ENCODE peak calls at places on chromosome 10, in four cellular contexts. One of them, this sample, is unnamed.

GRCh38 chr10:132855889-132856288 is 69.9 kb upstream of the NKX6-2 start:
- DNase-seq in WTC11: peak
- DNase-seq in K562: no peak
- DNase-seq in SK-N-SH: no peak
- DNase-seq in this sample: no peak

GRCh38 chr10:110216240-110216639 is 8.8 kb downstream of the MXI1 start:
- DNase-seq in SK-N-SH: no peak
- DNase-seq in WTC11: no peak
- DNase-seq in K562: no peak
- DNase-seq in this sample: no peak

GRCh38 chr10:121573541-121573941 is 24.7 kb downstream of the FGFR2 start:
- DNase-seq in K562: no peak
- DNase-seq in WTC11: no peak
- DNase-seq in SK-N-SH: no peak
- DNase-seq in this sample: no peak

GRCh38 chr10:113076949-113077348 is 126.9 kb downstream of the TCF7L2 start:
- DNase-seq in SK-N-SH: no peak
- DNase-seq in K562: no peak
- DNase-seq in WTC11: no peak
- DNase-seq in this sample: no peak

GRCh38 chr10:27911645-27912044 is 87.2 kb downstream of the ODAD2 start:
- DNase-seq in SK-N-SH: no peak
- DNase-seq in K562: no peak
- DNase-seq in WTC11: peak
- DNase-seq in this sample: no peak

GRCh38 chr10:95547791-95548435 is 13.3 kb downstream of the SORBS1 start:
- DNase-seq in K562: no peak
- DNase-seq in WTC11: no peak
- DNase-seq in SK-N-SH: no peak
- DNase-seq in this sample: no peak

GRCh38 chr10:86363184-86363832 is 3.3 kb downstream of the GRID1 start:
- DNase-seq in K562: peak
- DNase-seq in SK-N-SH: no peak
- DNase-seq in WTC11: peak
- DNase-seq in this sample: no peak

GRCh38 chr10:76878514-76878913 is 759.1 kb downstream of the KCNMA1 start:
- DNase-seq in SK-N-SH: no peak
- DNase-seq in WTC11: no peak
- DNase-seq in K562: no peak
- DNase-seq in this sample: no peak

GRCh38 chr10:62046522-62047239 is 145.2 kb downstream of the ARID5B start:
- DNase-seq in K562: no peak
- DNase-seq in WTC11: no peak
- DNase-seq in SK-N-SH: no peak
- DNase-seq in this sample: peak

GRCh38 chr10:36385693-36386092 is 739.7 kb upstream of the ANKRD30A start:
- DNase-seq in SK-N-SH: no peak
- DNase-seq in K562: no peak
- DNase-seq in WTC11: no peak
- DNase-seq in this sample: no peak

GRCh38 chr10:49089789-49090595 is 25.3 kb downstream of the VSTM4 start:
- DNase-seq in WTC11: no peak
- DNase-seq in K562: no peak
- DNase-seq in SK-N-SH: no peak
- DNase-seq in this sample: no peak

GRCh38 chr10:87850742-87851205 is 12.6 kb downstream of the KLLN start:
- DNase-seq in SK-N-SH: peak
- DNase-seq in WTC11: peak
- DNase-seq in K562: peak
- DNase-seq in this sample: peak

GRCh38 chr10:71255540-71255816 is 43.1 kb downstream of the UNC5B start:
- DNase-seq in SK-N-SH: no peak
- DNase-seq in WTC11: no peak
- DNase-seq in K562: no peak
- DNase-seq in this sample: no peak

GRCh38 chr10:93080350-93081046 is 6.8 kb downstream of the CYP26A1 start:
- DNase-seq in SK-N-SH: peak
- DNase-seq in WTC11: peak
- DNase-seq in K562: peak
- DNase-seq in this sample: peak

GRCh38 chr10:37754538-37755323 is 102.7 kb downstream of the ZNF248 start:
- DNase-seq in K562: peak
- DNase-seq in SK-N-SH: peak
- DNase-seq in WTC11: peak
- DNase-seq in this sample: peak

GRCh38 chr10:99395750-99396445 is 34.5 kb downstream of the GOT1 start:
- DNase-seq in WTC11: no peak
- DNase-seq in SK-N-SH: no peak
- DNase-seq in K562: no peak
- DNase-seq in this sample: peak

GRCh38 chr10:133132711-133133291 is 27.2 kb upstream of the KNDC1 start:
- DNase-seq in K562: no peak
- DNase-seq in WTC11: no peak
- DNase-seq in SK-N-SH: peak
- DNase-seq in this sample: no peak

GRCh38 chr10:104580321-104580720 is 60.8 kb upstream of the SORCS3 start:
- DNase-seq in WTC11: no peak
- DNase-seq in SK-N-SH: no peak
- DNase-seq in K562: no peak
- DNase-seq in this sample: no peak

GRCh38 chr10:20744851-20745250 is 152.3 kb downstream of the NEBL start:
- DNase-seq in WTC11: no peak
- DNase-seq in K562: no peak
- DNase-seq in SK-N-SH: no peak
- DNase-seq in this sample: no peak

GRCh38 chr10:124592736-124593430 is 131.3 kb downstream of the LHPP start:
- DNase-seq in SK-N-SH: no peak
- DNase-seq in K562: no peak
- DNase-seq in WTC11: no peak
- DNase-seq in this sample: no peak

GRCh38 chr10:35386594-35387174 is 50.4 kb downstream of the CCNY start:
- DNase-seq in K562: peak
- DNase-seq in WTC11: no peak
- DNase-seq in SK-N-SH: peak
- DNase-seq in this sample: peak

GRCh38 chr10:114389429-114389828 is 14.9 kb downstream of the AFAP1L2 start:
- DNase-seq in WTC11: no peak
- DNase-seq in K562: no peak
- DNase-seq in SK-N-SH: no peak
- DNase-seq in this sample: no peak

GRCh38 chr10:96974348-96974747 is 142.2 kb downstream of the LCOR start:
- DNase-seq in WTC11: no peak
- DNase-seq in SK-N-SH: peak
- DNase-seq in K562: no peak
- DNase-seq in this sample: no peak
- TF ChIP-seq FOXJ3 in WTC11: no peak
- TF ChIP-seq FOXJ3 in SK-N-SH: no peak
- TF ChIP-seq FOXJ3 in K562: no peak
- TF ChIP-seq FOXJ3 in this sample: no peak

GRCh38 chr10:32142646-32143045 is 86.4 kb upstream of the KIF5B start:
- DNase-seq in WTC11: no peak
- DNase-seq in SK-N-SH: no peak
- DNase-seq in K562: no peak
- DNase-seq in this sample: no peak
- TF ChIP-seq FOXJ3 in WTC11: no peak
- TF ChIP-seq FOXJ3 in SK-N-SH: no peak
- TF ChIP-seq FOXJ3 in K562: no peak
- TF ChIP-seq FOXJ3 in this sample: no peak

GRCh38 chr10:42874713-42875387 is 92.3 kb downstream of the BMS1 start:
- DNase-seq in WTC11: no peak
- DNase-seq in SK-N-SH: no peak
- DNase-seq in K562: no peak
- DNase-seq in this sample: no peak
- TF ChIP-seq FOXJ3 in WTC11: no peak
- TF ChIP-seq FOXJ3 in SK-N-SH: no peak
- TF ChIP-seq FOXJ3 in K562: no peak
- TF ChIP-seq FOXJ3 in this sample: no peak

DNA sequence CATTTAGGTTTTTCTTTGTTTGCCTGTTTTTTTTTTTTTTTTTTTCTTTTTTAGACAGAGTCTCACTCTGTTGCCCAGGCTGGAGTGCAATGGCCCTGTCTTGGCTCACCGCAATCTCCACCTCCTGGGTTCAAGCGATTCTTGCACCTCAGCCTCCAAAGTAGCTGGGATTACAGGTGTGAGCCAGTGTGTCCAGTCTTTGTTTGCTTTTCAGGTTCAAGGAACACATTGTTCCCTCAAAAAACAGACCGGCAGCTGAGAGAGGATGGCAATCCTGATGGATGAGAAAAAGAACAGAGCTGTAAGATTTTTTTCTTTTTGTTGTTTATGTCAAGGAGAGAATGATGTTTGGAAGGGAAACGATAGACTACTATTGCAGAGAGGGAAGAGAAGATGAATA is 23.3 kb upstream of the RHOBTB1 start:
- DNase-seq in SK-N-SH: no peak
- DNase-seq in WTC11: no peak
- DNase-seq in K562: no peak
- DNase-seq in this sample: no peak
- TF ChIP-seq FOXJ3 in SK-N-SH: no peak
- TF ChIP-seq FOXJ3 in WTC11: no peak
- TF ChIP-seq FOXJ3 in K562: no peak
- TF ChIP-seq FOXJ3 in this sample: no peak

DNA sequence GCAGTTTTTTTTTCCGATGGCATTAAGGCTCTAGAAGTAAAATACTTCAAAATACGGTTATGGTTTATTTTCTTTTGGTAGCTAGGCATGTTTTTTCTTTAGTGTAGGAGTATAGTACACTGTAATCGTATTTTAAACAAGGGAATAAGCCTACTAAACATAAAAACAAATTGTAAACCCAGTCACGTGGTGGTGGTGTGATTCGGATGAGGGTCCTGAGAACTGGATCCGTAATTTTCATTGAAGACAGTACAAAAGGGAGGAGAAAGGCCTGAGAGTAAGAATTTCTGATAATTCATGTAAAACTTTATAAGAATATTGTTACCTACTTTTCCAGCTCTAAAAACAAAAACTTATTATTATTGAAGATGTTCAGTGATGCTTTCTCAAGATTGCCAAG is 724 bp upstream of the PBLD start:
- DNase-seq in SK-N-SH: no peak
- DNase-seq in WTC11: no peak
- DNase-seq in K562: no peak
- DNase-seq in this sample: no peak
- TF ChIP-seq FOXJ3 in SK-N-SH: no peak
- TF ChIP-seq FOXJ3 in WTC11: no peak
- TF ChIP-seq FOXJ3 in K562: no peak
- TF ChIP-seq FOXJ3 in this sample: no peak